ENCODE peak calls at places on chromosomes 6 and 20, in four cellular contexts. J is IMR-90, X is uterus, Q is M059J. S is an unnamed sample.

GRCh38 chr20:12012241-12013222 is 94.8 kb downstream of the BTBD3 start:
- DNase-seq in J (peak), X (no peak), Q (peak), S (no peak)

GRCh38 chr20:36745234-36745926 is 510 bp downstream of the NDRG3 start:
- DNase-seq in J (no peak), X (peak), Q (peak), S (peak)

GRCh38 chr6:122798099-122798641 is 9.1 kb downstream of the SMPDL3A start:
- DNase-seq in J (peak), X (no peak), Q (peak), S (no peak)

GRCh38 chr20:3612795-3613560 is 50.2 kb downstream of the GFRA4 start:
- DNase-seq in J (peak), X (no peak), Q (no peak), S (no peak)

GRCh38 chr6:41637179-41638001 is 878 bp upstream of the MDFI start:
- DNase-seq in J (no peak), X (no peak), Q (no peak), S (no peak)

GRCh38 chr20:57716202-57716601 is 6.4 kb upstream of the PMEPA1 start:
- DNase-seq in J (peak), X (no peak), Q (peak), S (no peak)

GRCh38 chr6:127302728-127303675 is 36.3 kb downstream of the RNF146 start:
- DNase-seq in J (peak), X (peak), Q (peak), S (no peak)

GRCh38 chr20:7010584-7010983 is 243.1 kb downstream of the BMP2 start:
- DNase-seq in J (no peak), X (no peak), Q (peak), S (no peak)

GRCh38 chr6:135170849-135171248 is 10.3 kb upstream of the MYB start:
- DNase-seq in J (no peak), X (no peak), Q (no peak), S (no peak)

GRCh38 chr6:6845603-6846002 is 257.1 kb downstream of the LY86 start:
- DNase-seq in J (no peak), X (no peak), Q (no peak), S (no peak)

GRCh38 chr20:59598625-59599310 is 5.6 kb upstream of the PHACTR3 start:
- DNase-seq in J (no peak), X (no peak), Q (peak), S (no peak)

GRCh38 chr20:45946149-45946970 is 11.9 kb downstream of the PCIF1 start:
- DNase-seq in J (no peak), X (no peak), Q (peak), S (peak)

GRCh38 chr20:50181344-50181743 is 9.3 kb upstream of the CEBPB start:
- DNase-seq in J (no peak), X (no peak), Q (no peak), S (no peak)

GRCh38 chr6:10297825-10298224 is 117.0 kb downstream of the TFAP2A start:
- DNase-seq in J (peak), X (no peak), Q (peak), S (no peak)

GRCh38 chr20:32581839-32582658 is 3.1 kb downstream of the NOL4L start:
- DNase-seq in J (no peak), X (no peak), Q (no peak), S (no peak)

GRCh38 chr6:134230940-134231339 is 87.0 kb downstream of the SGK1 start:
- DNase-seq in J (peak), X (no peak), Q (no peak), S (no peak)

GRCh38 chr20:31972481-31973386 is 4.8 kb downstream of the XKR7 start:
- DNase-seq in J (peak), X (no peak), Q (peak), S (no peak)

GRCh38 chr6:14425805-14426204 is 308.2 kb downstream of the CD83 start:
- DNase-seq in J (no peak), X (no peak), Q (no peak), S (no peak)

GRCh38 chr20:20612251-20612650 is 100.2 kb downstream of the RALGAPA2 start:
- DNase-seq in J (no peak), X (no peak), Q (no peak), S (no peak)

GRCh38 chr20:62366370-62367135 is 559 bp downstream of the LAMA5 start:
- DNase-seq in J (no peak), X (no peak), Q (no peak), S (peak)

GRCh38 chr6:70445001-70445400 is 31.7 kb downstream of the FAM135A start:
- DNase-seq in J (no peak), X (no peak), Q (no peak), S (no peak)

GRCh38 chr20:53708129-53708968 is 114.7 kb upstream of the ZNF217 start:
- DNase-seq in J (peak), X (no peak), Q (peak), S (no peak)

GRCh38 chr6:152167639-152168603 is 360.4 kb downstream of the ESR1 start:
- DNase-seq in J (no peak), X (no peak), Q (no peak), S (no peak)

GRCh38 chr6:166461821-166462460 is 79.2 kb upstream of the MPC1 start:
- DNase-seq in J (no peak), X (no peak), Q (no peak), S (no peak)

GRCh38 chr20:45082468-45082867 is 18.5 kb downstream of the KCNS1 start:
- DNase-seq in J (no peak), X (no peak), Q (no peak), S (no peak)

GRCh38 chr20:33404281-33404680 is 3.0 kb upstream of the CDK5RAP1 start:
- DNase-seq in J (no peak), X (no peak), Q (no peak), S (no peak)

GRCh38 chr20:53865905-53866786 is 204.2 kb downstream of the BCAS1 start:
- DNase-seq in J (peak), X (peak), Q (peak), S (peak)

GRCh38 chr6:98514073-98514720 is 320.2 kb upstream of the POU3F2 start:
- DNase-seq in J (no peak), X (no peak), Q (no peak), S (no peak)

GRCh38 chr20:61166324-61166723 is 85.7 kb upstream of the CDH4 start:
- DNase-seq in J (no peak), X (no peak), Q (peak), S (no peak)

GRCh38 chr6:16157909-16158308 is 29.0 kb downstream of the MYLIP start:
- DNase-seq in J (no peak), X (peak), Q (no peak), S (peak)

GRCh38 chr20:3250091-3250504 is 11.1 kb upstream of the SLC4A11 start:
- DNase-seq in J (no peak), X (no peak), Q (no peak), S (no peak)

GRCh38 chr6:21511891-21512550 is 81.5 kb upstream of the SOX4 start:
- DNase-seq in J (no peak), X (no peak), Q (no peak), S (no peak)

GRCh38 chr20:19378057-19378456 is 165.6 kb downstream of the SLC24A3 start:
- DNase-seq in J (no peak), X (no peak), Q (no peak), S (no peak)

GRCh38 chr20:45111799-45112471 is 3.0 kb downstream of the WFDC5 start:
- DNase-seq in J (no peak), X (no peak), Q (no peak), S (no peak)

GRCh38 chr6:47573109-47573508 is 95.5 kb downstream of the CD2AP start:
- DNase-seq in J (no peak), X (no peak), Q (no peak), S (no peak)

S was measured in heart left ventricle.